ENCODE peak calls at places on chromosomes 16 and 17, in six cellular contexts. M is ascending aorta, G is progenitor cell of endocrine pancreas, X is ELF-1, B is NCI-H1092, Q is AG08396. L is an unnamed sample.

GRCh38 chr16:20883554-20884239 is 16.5 kb downstream of the DCUN1D3 start:
- DNase-seq in G (no peak), Q (no peak), B (no peak), X (no peak), M (no peak), L (no peak)

GRCh38 chr16:89103156-89103555 is 9.5 kb downstream of the ACSF3 start:
- DNase-seq in G (no peak), X (no peak), M (no peak), B (no peak), Q (no peak), L (no peak)

GRCh38 chr17:75892556-75893224 is 4.1 kb downstream of the TRIM65 start:
- DNase-seq in Q (no peak), M (no peak), G (no peak), X (no peak), B (no peak), L (no peak)

GRCh38 chr16:54125751-54126655 is 160.6 kb downstream of the IRX3 start:
- DNase-seq in B (no peak), M (no peak), X (no peak), Q (no peak), G (no peak), L (no peak)

GRCh38 chr17:42463976-42464400 is 5.3 kb downstream of the ATP6V0A1 start:
- DNase-seq in B (no peak), X (no peak), Q (no peak), M (no peak), G (no peak), L (no peak)

GRCh38 chr17:81207610-81208581 is 14.9 kb downstream of the CEP131 start:
- DNase-seq in Q (no peak), G (no peak), M (no peak), X (no peak), B (peak), L (no peak)

GRCh38 chr16:84746231-84746630 is 46.4 kb downstream of the USP10 start:
- DNase-seq in X (no peak), G (no peak), M (no peak), B (no peak), Q (no peak), L (no peak)

GRCh38 chr17:41710472-41711090 is 1.6 kb upstream of the GAST start:
- DNase-seq in X (no peak), Q (no peak), G (no peak), M (no peak), B (peak), L (no peak)

GRCh38 chr17:74520790-74521480 is 10.3 kb downstream of the CD300LB start:
- DNase-seq in X (no peak), M (no peak), Q (peak), B (no peak), G (no peak), L (no peak)

GRCh38 chr17:13272296-13272695 is 254.5 kb upstream of the ELAC2 start:
- DNase-seq in B (no peak), M (no peak), Q (no peak), X (no peak), G (no peak), L (no peak)

GRCh38 chr17:38451030-38451839 is 23.0 kb downstream of the ARHGAP23 start:
- DNase-seq in Q (peak), G (no peak), M (no peak), X (peak), B (no peak), L (no peak)

GRCh38 chr16:69323428-69323827 is 7.0 kb downstream of the PDF start:
- DNase-seq in G (no peak), B (no peak), X (no peak), M (peak), Q (no peak), L (no peak)

L was measured in activated T-cell treated with anti-CD3 and anti-CD28 coated beads for 24 hours.